ENCODE peak calls at places on chromosomes 5 and 9, in nine cellular contexts. One of them, this sample, is unnamed.
A peak's percentile ranks its signal among the peaks of the same experiment; 100 is the strongest.

GRCh38 chr5:150616024-150616470 is 24.4 kb upstream of the SYNPO start:
- DNase-seq in anterior cingulate cortex: no peak
- DNase-seq in astrocyte of the hippocampus: no peak
- DNase-seq in CD4-positive, alpha-beta T cell: no peak
- DNase-seq in mesothelial cell of epicardium: no peak
- DNase-seq in NCI-H510A treated with DMSO at 0.1 percent for 48 hours: no peak
- DNase-seq in amniotic stem cell: no peak
- DNase-seq in IMR-90: no peak
- DNase-seq in H54: no peak
- DNase-seq in this sample: no peak

GRCh38 chr9:132481467-132481866 is 71.5 kb downstream of the CFAP77 start:
- DNase-seq in NCI-H510A treated with DMSO at 0.1 percent for 48 hours: no peak
- DNase-seq in IMR-90: no peak
- DNase-seq in H54: no peak
- DNase-seq in amniotic stem cell: no peak
- DNase-seq in CD4-positive, alpha-beta T cell: no peak
- DNase-seq in astrocyte of the hippocampus: no peak
- DNase-seq in mesothelial cell of epicardium: no peak
- DNase-seq in anterior cingulate cortex: no peak
- DNase-seq in this sample: no peak

GRCh38 chr5:177607452-177608192 is 7.7 kb downstream of the B4GALT7 start:
- DNase-seq in mesothelial cell of epicardium: peak; percentile 62
- DNase-seq in astrocyte of the hippocampus: peak; percentile 94
- DNase-seq in amniotic stem cell: peak; percentile 48
- DNase-seq in CD4-positive, alpha-beta T cell: peak; percentile 54
- DNase-seq in anterior cingulate cortex: peak; percentile 55
- DNase-seq in H54: peak; percentile 85
- DNase-seq in NCI-H510A treated with DMSO at 0.1 percent for 48 hours: peak; percentile 84
- DNase-seq in IMR-90: peak; percentile 76
- DNase-seq in this sample: no peak

GRCh38 chr5:73960023-73960422 is 334.0 kb downstream of the ARHGEF28 start:
- DNase-seq in CD4-positive, alpha-beta T cell: no peak
- DNase-seq in H54: no peak
- DNase-seq in astrocyte of the hippocampus: no peak
- DNase-seq in amniotic stem cell: no peak
- DNase-seq in NCI-H510A treated with DMSO at 0.1 percent for 48 hours: no peak
- DNase-seq in anterior cingulate cortex: no peak
- DNase-seq in IMR-90: no peak
- DNase-seq in mesothelial cell of epicardium: no peak
- DNase-seq in this sample: peak; percentile 49

GRCh38 chr5:79263-79662 is 12.7 kb upstream of the PLEKHG4B start:
- DNase-seq in astrocyte of the hippocampus: no peak
- DNase-seq in NCI-H510A treated with DMSO at 0.1 percent for 48 hours: no peak
- DNase-seq in mesothelial cell of epicardium: no peak
- DNase-seq in CD4-positive, alpha-beta T cell: no peak
- DNase-seq in anterior cingulate cortex: no peak
- DNase-seq in amniotic stem cell: no peak
- DNase-seq in IMR-90: no peak
- DNase-seq in H54: no peak
- DNase-seq in this sample: no peak

GRCh38 chr5:132162945-132163344 is 64.7 kb downstream of the P4HA2 start:
- DNase-seq in astrocyte of the hippocampus: no peak
- DNase-seq in amniotic stem cell: no peak
- DNase-seq in CD4-positive, alpha-beta T cell: no peak
- DNase-seq in IMR-90: no peak
- DNase-seq in NCI-H510A treated with DMSO at 0.1 percent for 48 hours: no peak
- DNase-seq in H54: no peak
- DNase-seq in mesothelial cell of epicardium: no peak
- DNase-seq in anterior cingulate cortex: no peak
- DNase-seq in this sample: no peak

GRCh38 chr9:36572515-36573418 is at the start of gene MELK:
- DNase-seq in anterior cingulate cortex: peak; percentile 76
- DNase-seq in NCI-H510A treated with DMSO at 0.1 percent for 48 hours: peak; percentile 67
- DNase-seq in amniotic stem cell: peak; percentile 49
- DNase-seq in CD4-positive, alpha-beta T cell: peak; percentile 81
- DNase-seq in IMR-90: peak; percentile 61
- DNase-seq in mesothelial cell of epicardium: peak; percentile 70
- DNase-seq in H54: peak; percentile 63
- DNase-seq in astrocyte of the hippocampus: peak; percentile 93
- DNase-seq in this sample: peak; percentile 42

GRCh38 chr9:121883281-121884056 is 209.6 kb downstream of the TTLL11 start:
- DNase-seq in IMR-90: peak; percentile 37
- DNase-seq in CD4-positive, alpha-beta T cell: no peak
- DNase-seq in H54: peak; percentile 85
- DNase-seq in astrocyte of the hippocampus: peak; percentile 62
- DNase-seq in NCI-H510A treated with DMSO at 0.1 percent for 48 hours: no peak
- DNase-seq in amniotic stem cell: no peak
- DNase-seq in anterior cingulate cortex: no peak
- DNase-seq in mesothelial cell of epicardium: no peak
- DNase-seq in this sample: no peak

GRCh38 chr5:55172937-55173695 is at the start of gene CDC20B:
- DNase-seq in CD4-positive, alpha-beta T cell: peak; percentile 50
- DNase-seq in amniotic stem cell: peak; percentile 76
- DNase-seq in H54: peak; percentile 72
- DNase-seq in mesothelial cell of epicardium: peak; percentile 77
- DNase-seq in NCI-H510A treated with DMSO at 0.1 percent for 48 hours: peak; percentile 48
- DNase-seq in astrocyte of the hippocampus: peak; percentile 93
- DNase-seq in IMR-90: peak; percentile 63
- DNase-seq in anterior cingulate cortex: peak; percentile 14
- DNase-seq in this sample: no peak

GRCh38 chr9:129482521-129483466 is 138.1 kb downstream of the C9orf50 start:
- DNase-seq in NCI-H510A treated with DMSO at 0.1 percent for 48 hours: peak; percentile 63
- DNase-seq in CD4-positive, alpha-beta T cell: no peak
- DNase-seq in anterior cingulate cortex: peak; percentile 76
- DNase-seq in amniotic stem cell: peak; percentile 80
- DNase-seq in IMR-90: peak; percentile 84
- DNase-seq in astrocyte of the hippocampus: peak; percentile 97
- DNase-seq in mesothelial cell of epicardium: peak; percentile 76
- DNase-seq in H54: no peak
- DNase-seq in this sample: no peak

GRCh38 chr5:143355710-143356109 is 47.8 kb downstream of the NR3C1 start:
- DNase-seq in NCI-H510A treated with DMSO at 0.1 percent for 48 hours: peak; percentile 80
- DNase-seq in astrocyte of the hippocampus: peak; percentile 91
- DNase-seq in amniotic stem cell: peak; percentile 60
- DNase-seq in mesothelial cell of epicardium: peak; percentile 49
- DNase-seq in CD4-positive, alpha-beta T cell: peak; percentile 51
- DNase-seq in anterior cingulate cortex: no peak
- DNase-seq in H54: peak; percentile 62
- DNase-seq in IMR-90: peak; percentile 96
- DNase-seq in this sample: no peak

GRCh38 chr9:130142635-130143034 is 29.6 kb upstream of the NCS1 start:
- DNase-seq in anterior cingulate cortex: no peak
- DNase-seq in IMR-90: no peak
- DNase-seq in astrocyte of the hippocampus: no peak
- DNase-seq in H54: no peak
- DNase-seq in amniotic stem cell: no peak
- DNase-seq in mesothelial cell of epicardium: no peak
- DNase-seq in NCI-H510A treated with DMSO at 0.1 percent for 48 hours: no peak
- DNase-seq in CD4-positive, alpha-beta T cell: no peak
- DNase-seq in this sample: no peak

GRCh38 chr9:8806150-8806549 is 1006.6 kb upstream of the DMAC1 start:
- DNase-seq in H54: no peak
- DNase-seq in IMR-90: no peak
- DNase-seq in anterior cingulate cortex: no peak
- DNase-seq in amniotic stem cell: no peak
- DNase-seq in astrocyte of the hippocampus: no peak
- DNase-seq in CD4-positive, alpha-beta T cell: no peak
- DNase-seq in NCI-H510A treated with DMSO at 0.1 percent for 48 hours: no peak
- DNase-seq in mesothelial cell of epicardium: no peak
- DNase-seq in this sample: no peak

GRCh38 chr5:84191296-84191695 is 193.4 kb downstream of the EDIL3 start:
- DNase-seq in anterior cingulate cortex: no peak
- DNase-seq in H54: no peak
- DNase-seq in astrocyte of the hippocampus: peak; percentile 28
- DNase-seq in mesothelial cell of epicardium: no peak
- DNase-seq in NCI-H510A treated with DMSO at 0.1 percent for 48 hours: no peak
- DNase-seq in amniotic stem cell: no peak
- DNase-seq in IMR-90: peak; percentile 18
- DNase-seq in CD4-positive, alpha-beta T cell: no peak
- DNase-seq in this sample: no peak

GRCh38 chr9:842918-843468 is 1.5 kb downstream of the DMRT1 start:
- DNase-seq in mesothelial cell of epicardium: no peak
- DNase-seq in anterior cingulate cortex: no peak
- DNase-seq in amniotic stem cell: no peak
- DNase-seq in CD4-positive, alpha-beta T cell: no peak
- DNase-seq in astrocyte of the hippocampus: peak; percentile 13
- DNase-seq in H54: no peak
- DNase-seq in NCI-H510A treated with DMSO at 0.1 percent for 48 hours: no peak
- DNase-seq in IMR-90: no peak
- DNase-seq in this sample: no peak

GRCh38 chr9:114243240-114243639 is 79.7 kb upstream of the ORM1 start:
- DNase-seq in H54: no peak
- DNase-seq in amniotic stem cell: no peak
- DNase-seq in IMR-90: no peak
- DNase-seq in anterior cingulate cortex: no peak
- DNase-seq in mesothelial cell of epicardium: no peak
- DNase-seq in CD4-positive, alpha-beta T cell: no peak
- DNase-seq in NCI-H510A treated with DMSO at 0.1 percent for 48 hours: no peak
- DNase-seq in astrocyte of the hippocampus: no peak
- DNase-seq in this sample: no peak

GRCh38 chr9:95508968-95509850 is 7.6 kb downstream of the PTCH1 start:
- DNase-seq in anterior cingulate cortex: peak; percentile 87
- DNase-seq in H54: peak; percentile 89
- DNase-seq in mesothelial cell of epicardium: peak; percentile 79
- DNase-seq in amniotic stem cell: peak; percentile 88
- DNase-seq in IMR-90: peak; percentile 92
- DNase-seq in CD4-positive, alpha-beta T cell: peak; percentile 54
- DNase-seq in astrocyte of the hippocampus: peak; percentile 96
- DNase-seq in NCI-H510A treated with DMSO at 0.1 percent for 48 hours: peak; percentile 81
- DNase-seq in this sample: peak; percentile 72

GRCh38 chr5:93096561-93096960 is 484.5 kb downstream of the NR2F1-AS1 start:
- DNase-seq in mesothelial cell of epicardium: no peak
- DNase-seq in NCI-H510A treated with DMSO at 0.1 percent for 48 hours: no peak
- DNase-seq in amniotic stem cell: no peak
- DNase-seq in H54: no peak
- DNase-seq in IMR-90: no peak
- DNase-seq in anterior cingulate cortex: no peak
- DNase-seq in astrocyte of the hippocampus: no peak
- DNase-seq in CD4-positive, alpha-beta T cell: no peak
- DNase-seq in this sample: no peak

GRCh38 chr5:321233-321725 is at the start of gene AHRR:
- DNase-seq in amniotic stem cell: peak; percentile 67
- DNase-seq in anterior cingulate cortex: no peak
- DNase-seq in NCI-H510A treated with DMSO at 0.1 percent for 48 hours: peak; percentile 91
- DNase-seq in astrocyte of the hippocampus: peak; percentile 92
- DNase-seq in CD4-positive, alpha-beta T cell: no peak
- DNase-seq in mesothelial cell of epicardium: no peak
- DNase-seq in H54: peak; percentile 76
- DNase-seq in IMR-90: peak; percentile 53
- DNase-seq in this sample: no peak

GRCh38 chr9:114051706-114052105 is 26.4 kb downstream of the AMBP start:
- DNase-seq in anterior cingulate cortex: no peak
- DNase-seq in IMR-90: no peak
- DNase-seq in mesothelial cell of epicardium: no peak
- DNase-seq in H54: no peak
- DNase-seq in CD4-positive, alpha-beta T cell: no peak
- DNase-seq in amniotic stem cell: no peak
- DNase-seq in NCI-H510A treated with DMSO at 0.1 percent for 48 hours: no peak
- DNase-seq in astrocyte of the hippocampus: no peak
- DNase-seq in this sample: no peak

GRCh38 chr5:113378960-113379541 is 55.7 kb downstream of the TSSK1B start:
- DNase-seq in astrocyte of the hippocampus: peak; percentile 72
- DNase-seq in mesothelial cell of epicardium: no peak
- DNase-seq in IMR-90: peak; percentile 62
- DNase-seq in amniotic stem cell: peak; percentile 34
- DNase-seq in H54: peak; percentile 18
- DNase-seq in anterior cingulate cortex: peak; percentile 10
- DNase-seq in NCI-H510A treated with DMSO at 0.1 percent for 48 hours: no peak
- DNase-seq in CD4-positive, alpha-beta T cell: peak; percentile 43
- DNase-seq in this sample: peak; percentile 5

GRCh38 chr9:133119461-133120342 is 1.3 kb downstream of the RALGDS start:
- DNase-seq in IMR-90: peak; percentile 4
- DNase-seq in NCI-H510A treated with DMSO at 0.1 percent for 48 hours: no peak
- DNase-seq in H54: no peak
- DNase-seq in CD4-positive, alpha-beta T cell: no peak
- DNase-seq in anterior cingulate cortex: no peak
- DNase-seq in mesothelial cell of epicardium: no peak
- DNase-seq in astrocyte of the hippocampus: no peak
- DNase-seq in amniotic stem cell: no peak
- DNase-seq in this sample: no peak

GRCh38 chr9:79131876-79132377 is 439.8 kb upstream of the TLE4 start:
- DNase-seq in amniotic stem cell: no peak
- DNase-seq in NCI-H510A treated with DMSO at 0.1 percent for 48 hours: no peak
- DNase-seq in IMR-90: no peak
- DNase-seq in H54: no peak
- DNase-seq in mesothelial cell of epicardium: no peak
- DNase-seq in CD4-positive, alpha-beta T cell: no peak
- DNase-seq in anterior cingulate cortex: no peak
- DNase-seq in astrocyte of the hippocampus: no peak
- DNase-seq in this sample: no peak

GRCh38 chr9:37916471-37917314 is 12.8 kb upstream of the SLC25A51 start:
- DNase-seq in anterior cingulate cortex: peak; percentile 17
- DNase-seq in astrocyte of the hippocampus: peak; percentile 62
- DNase-seq in amniotic stem cell: no peak
- DNase-seq in mesothelial cell of epicardium: no peak
- DNase-seq in NCI-H510A treated with DMSO at 0.1 percent for 48 hours: no peak
- DNase-seq in H54: no peak
- DNase-seq in IMR-90: no peak
- DNase-seq in CD4-positive, alpha-beta T cell: no peak
- DNase-seq in this sample: no peak

GRCh38 chr5:38576442-38576841 is 20.0 kb upstream of the LIFR start:
- DNase-seq in CD4-positive, alpha-beta T cell: no peak
- DNase-seq in amniotic stem cell: no peak
- DNase-seq in anterior cingulate cortex: no peak
- DNase-seq in H54: no peak
- DNase-seq in IMR-90: no peak
- DNase-seq in NCI-H510A treated with DMSO at 0.1 percent for 48 hours: peak; percentile 86
- DNase-seq in mesothelial cell of epicardium: no peak
- DNase-seq in astrocyte of the hippocampus: no peak
- DNase-seq in this sample: no peak

GRCh38 chr9:112012026-112012902 is 115.7 kb downstream of the UGCG start:
- DNase-seq in IMR-90: peak; percentile 95
- DNase-seq in amniotic stem cell: peak; percentile 76
- DNase-seq in anterior cingulate cortex: peak; percentile 36
- DNase-seq in NCI-H510A treated with DMSO at 0.1 percent for 48 hours: peak; percentile 32
- DNase-seq in astrocyte of the hippocampus: peak; percentile 95
- DNase-seq in H54: peak; percentile 57
- DNase-seq in CD4-positive, alpha-beta T cell: no peak
- DNase-seq in mesothelial cell of epicardium: no peak
- DNase-seq in this sample: peak; percentile 94

GRCh38 chr5:172616730-172617129 is 24.3 kb upstream of the NEURL1B start:
- DNase-seq in anterior cingulate cortex: no peak
- DNase-seq in mesothelial cell of epicardium: no peak
- DNase-seq in CD4-positive, alpha-beta T cell: no peak
- DNase-seq in IMR-90: peak; percentile 49
- DNase-seq in astrocyte of the hippocampus: no peak
- DNase-seq in amniotic stem cell: no peak
- DNase-seq in NCI-H510A treated with DMSO at 0.1 percent for 48 hours: no peak
- DNase-seq in H54: no peak
- DNase-seq in this sample: no peak

GRCh38 chr9:131642496-131643083 is 97.3 kb downstream of the PRRT1B start:
- DNase-seq in CD4-positive, alpha-beta T cell: no peak
- DNase-seq in amniotic stem cell: no peak
- DNase-seq in astrocyte of the hippocampus: no peak
- DNase-seq in mesothelial cell of epicardium: no peak
- DNase-seq in IMR-90: no peak
- DNase-seq in H54: no peak
- DNase-seq in NCI-H510A treated with DMSO at 0.1 percent for 48 hours: no peak
- DNase-seq in anterior cingulate cortex: no peak
- DNase-seq in this sample: no peak

GRCh38 chr9:72131206-72131605 is 18.0 kb upstream of the GDA start:
- DNase-seq in NCI-H510A treated with DMSO at 0.1 percent for 48 hours: no peak
- DNase-seq in anterior cingulate cortex: no peak
- DNase-seq in astrocyte of the hippocampus: no peak
- DNase-seq in amniotic stem cell: no peak
- DNase-seq in IMR-90: no peak
- DNase-seq in mesothelial cell of epicardium: no peak
- DNase-seq in CD4-positive, alpha-beta T cell: no peak
- DNase-seq in H54: no peak
- DNase-seq in this sample: no peak

GRCh38 chr5:137900925-137901817 is 11.9 kb downstream of the PKD2L2 start:
- DNase-seq in anterior cingulate cortex: no peak
- DNase-seq in CD4-positive, alpha-beta T cell: no peak
- DNase-seq in astrocyte of the hippocampus: no peak
- DNase-seq in NCI-H510A treated with DMSO at 0.1 percent for 48 hours: no peak
- DNase-seq in H54: no peak
- DNase-seq in mesothelial cell of epicardium: no peak
- DNase-seq in amniotic stem cell: no peak
- DNase-seq in IMR-90: no peak
- DNase-seq in this sample: no peak

This sample was measured in GM12864.